ENCODE peak calls at places on chromosomes 5 and 9, in six cellular contexts. U is DND-41, P is Caco-2, T is psoas muscle, V is cardiac muscle cell, I is neural progenitor cell. G is an unnamed sample. For H3K36me3, the result is how much of the 10 kb centered on the place peaks cover.

GRCh38 chr9:100579665-100580064 is 1.8 kb downstream of the CAVIN4 start:
- DNase-seq in U (no peak), P (no peak), T (no peak), V (peak), I (no peak), G (no peak)

GRCh38 chr9:104866186-104866585 is 61.8 kb downstream of the ABCA1 start:
- DNase-seq in U (no peak), P (no peak), T (no peak), V (peak), I (no peak), G (no peak)

GRCh38 chr9:125521462-125522327 is 185.3 kb downstream of the MAPKAP1 start:
- DNase-seq in U (no peak), P (no peak), T (no peak), V (peak), I (no peak), G (peak)

GRCh38 chr5:56456002-56456401 is 222.9 kb upstream of the ANKRD55 start:
- DNase-seq in U (no peak), P (no peak), T (no peak), V (no peak), I (no peak), G (no peak)

GRCh38 chr9:37663926-37664325 is 13.2 kb downstream of the FRMPD1 start:
- DNase-seq in U (no peak), P (no peak), T (no peak), V (no peak), I (no peak), G (no peak)

GRCh38 chr9:135489188-135489918 is 9.8 kb downstream of the PPP1R26 start:
- DNase-seq in U (no peak), P (no peak), T (no peak), V (no peak), I (no peak), G (no peak)

GRCh38 chr9:116491219-116491618 is 195.9 kb upstream of the TRIM32 start:
- DNase-seq in U (no peak), P (no peak), T (no peak), V (no peak), I (no peak), G (no peak)

GRCh38 chr9:98191210-98191609 is 1.2 kb downstream of the CORO2A start:
- DNase-seq in U (no peak), P (peak), T (no peak), V (no peak), I (no peak), G (no peak)

GRCh38 chr5:72543365-72543764 is 36.2 kb upstream of the ZNF366 start:
- DNase-seq in U (no peak), P (no peak), T (no peak), V (peak), I (no peak), G (no peak)

GRCh38 chr9:15416880-15417279 is 5.8 kb upstream of the SNAPC3 start:
- DNase-seq in U (peak), P (peak), T (no peak), V (peak), I (peak), G (no peak)

GRCh38 chr9:124339603-124340146 is 75.6 kb downstream of the PSMB7 start:
- DNase-seq in U (no peak), P (no peak), T (no peak), V (no peak), I (peak), G (no peak)

GRCh38 chr5:84724683-84725082 is 340.0 kb upstream of the EDIL3 start:
- DNase-seq in U (no peak), P (no peak), T (no peak), V (peak), I (no peak), G (peak)

GRCh38 chr9:127264462-127265040 is at the start of gene GARNL3:
- DNase-seq in U (no peak), P (no peak), T (no peak), V (no peak), I (peak), G (no peak)

GRCh38 chr9:27117489-27118135 is 8.6 kb downstream of the TEK start:
- DNase-seq in U (no peak), P (no peak), T (peak), V (peak), I (no peak), G (no peak)

GRCh38 chr5:73229271-73229670 is 56.3 kb downstream of the TMEM174 start:
- DNase-seq in U (no peak), P (no peak), T (no peak), V (no peak), I (no peak), G (no peak)

GRCh38 chr5:131258733-131259132 is 5.1 kb upstream of the CDC42SE2 start:
- DNase-seq in U (no peak), P (no peak), T (no peak), V (no peak), I (no peak), G (no peak)
- H3K4me3 ChIP-seq in U (no peak), P (no peak), T (no peak), V (no peak), I (no peak), G (no peak)

GRCh38 chr5:128435861-128436260 is 102.2 kb downstream of the FBN2 start:
- DNase-seq in U (no peak), P (no peak), T (no peak), V (no peak), I (no peak), G (no peak)
- H3K36me3 ChIP-seq in U (under half), P (under half), T (under half), V (half or more), I (under half), G (under half)

DNA sequence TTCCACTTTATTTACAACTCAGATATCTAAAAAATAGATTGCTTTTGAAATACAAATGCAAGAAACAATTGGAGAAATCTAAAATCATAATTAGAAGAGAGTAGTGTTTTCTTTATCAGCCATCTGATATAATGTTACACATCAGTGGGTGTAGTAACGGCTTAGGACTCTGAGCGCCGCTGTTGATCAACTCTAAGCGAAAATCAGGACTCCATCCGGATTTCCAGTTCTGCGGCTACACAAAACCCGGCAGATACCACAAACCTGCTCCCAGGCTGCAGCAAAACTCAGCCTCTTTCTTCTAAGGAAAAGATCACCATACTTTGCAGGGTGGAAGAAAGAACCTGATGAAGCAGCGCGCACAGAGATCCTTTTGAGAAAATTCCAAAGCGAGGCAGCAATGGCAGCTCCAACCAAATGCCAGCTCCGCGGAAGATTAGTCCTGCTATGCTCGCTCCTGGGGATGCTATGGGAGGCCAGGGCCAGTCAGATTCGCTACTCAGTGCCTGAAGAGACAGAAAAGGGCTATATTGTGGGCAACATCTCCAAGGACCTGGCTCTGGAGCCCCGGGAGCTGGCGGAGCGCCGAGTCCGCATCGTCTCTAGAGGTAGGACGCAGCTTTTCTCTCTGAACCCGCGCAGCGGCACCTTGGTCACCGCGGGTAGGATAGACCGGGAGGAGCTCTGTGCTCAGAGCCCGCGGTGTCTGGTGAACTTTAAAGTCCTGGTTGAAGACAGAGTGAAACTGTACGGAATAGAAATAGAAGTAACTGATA is at the start of gene PCDHGA9:
- DNase-seq in U (peak), P (no peak), T (peak), V (peak), I (no peak), G (no peak)
- TF ChIP-seq CTCF in U (peak), P (no peak), T (peak), V (peak), I (peak), G (peak)

DNA sequence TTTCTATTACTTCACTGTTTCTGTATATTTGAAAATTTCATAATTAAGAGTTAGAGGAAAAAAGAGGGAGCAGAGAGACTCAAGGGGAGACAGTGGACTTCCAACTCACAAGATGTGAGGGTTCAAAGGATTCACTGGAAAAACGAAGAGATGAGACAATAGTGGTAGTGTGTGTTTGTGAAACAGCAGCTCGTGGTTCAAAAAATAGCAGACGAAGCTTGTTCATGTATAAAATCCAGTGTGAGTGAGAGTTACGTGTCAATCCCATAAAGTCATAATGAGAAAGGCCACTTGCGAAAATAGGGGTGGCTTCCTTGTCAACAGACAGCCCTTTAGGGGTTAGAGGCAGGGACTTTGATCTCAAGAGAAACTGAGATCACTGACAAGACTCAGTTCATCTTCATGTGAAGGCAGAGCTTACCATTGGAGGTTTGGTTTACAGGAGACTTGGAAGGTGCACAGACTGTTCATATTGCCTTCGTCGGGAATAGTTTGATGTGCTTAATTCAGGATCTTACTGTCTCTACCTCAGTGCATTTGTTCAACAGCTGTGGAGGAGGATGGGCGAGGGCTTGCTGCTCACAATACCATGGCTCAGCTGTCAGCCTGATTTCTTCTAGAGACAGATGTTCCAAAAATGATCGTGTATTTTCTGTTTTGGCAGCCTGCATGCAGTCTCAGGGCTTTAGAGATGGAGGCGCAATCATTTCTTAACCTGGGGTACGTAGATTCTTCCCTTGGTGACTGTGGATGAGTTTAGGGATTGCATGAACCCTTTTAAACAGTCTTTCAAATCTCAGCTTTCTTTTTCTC is 105.7 kb upstream of the KLF9 start:
- DNase-seq in U (no peak), P (no peak), T (no peak), V (no peak), I (no peak), G (no peak)
- H3K4me3 ChIP-seq in U (no peak), P (no peak), T (no peak), V (no peak), I (no peak), G (no peak)

GRCh38 chr5:168413062-168413461 is 73.2 kb upstream of the RARS1 start:
- DNase-seq in U (no peak), P (no peak), T (no peak), V (no peak), I (no peak), G (no peak)
- H3K36me3 ChIP-seq in U (under half), P (under half), T (under half), V (under half), I (under half), G (under half)

GRCh38 chr5:113242481-113243348 is 192.1 kb downstream of the TSSK1B start:
- DNase-seq in U (no peak), P (no peak), T (no peak), V (no peak), I (no peak), G (no peak)
- TF ChIP-seq CTCF in U (no peak), P (no peak), T (no peak), V (no peak), I (no peak), G (no peak)

DNA sequence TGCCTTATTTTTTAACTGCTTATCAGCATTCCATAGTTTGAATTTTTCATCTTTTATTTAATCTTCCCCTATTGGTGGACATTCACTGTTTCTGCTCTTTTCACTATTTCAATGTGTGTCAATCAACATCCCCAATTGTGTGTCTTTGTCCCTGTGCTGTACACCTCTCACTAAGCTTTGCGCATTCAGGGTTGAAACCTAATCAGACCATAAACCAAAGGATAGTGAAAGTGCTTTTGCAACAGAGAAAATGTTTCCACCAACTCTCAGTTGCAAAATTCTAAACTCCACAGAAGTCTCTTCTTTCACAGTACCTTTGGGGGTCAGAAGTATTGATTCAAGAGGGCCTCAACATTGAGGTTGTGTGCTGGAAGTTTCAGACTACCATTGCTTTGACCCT is 127.1 kb upstream of the SAP30L start:
- DNase-seq in U (no peak), P (no peak), T (no peak), V (no peak), I (no peak), G (no peak)
- H3K4me3 ChIP-seq in U (no peak), P (no peak), T (no peak), V (no peak), I (no peak), G (no peak)

GRCh38 chr5:151664694-151665583 is 21.8 kb downstream of the SPARC start:
- DNase-seq in U (no peak), P (no peak), T (peak), V (peak), I (no peak), G (no peak)
- H3K36me3 ChIP-seq in U (under half), P (under half), T (under half), V (under half), I (under half), G (under half)